ENCODE peak calls at places on chromosomes 13 and 19, in six cellular contexts. J is AG08395; Z is amygdala; V is renal cortical epithelial cell; M is stimulated activated naive CD8-positive, alpha-beta T cell treated with anti-CD3 and anti-CD28 coated beads, Interleukin-15, Interleukin-2, amounts not matched to agents 100 U/mL and 50 U/mL, for 24 hours; F is choroid plexus epithelial cell. S is an unnamed sample.
A peak's percentile ranks its signal among the peaks of the same experiment; 100 is the strongest.

GRCh38 chr19:17997969-17998826 is 9.8 kb upstream of the ARRDC2 start:
- DNase-seq in J (no peak), Z (no peak), V (no peak), M (no peak), F (no peak), S (peak; percentile 41)

GRCh38 chr19:7509625-7510024 is 6.3 kb upstream of the ZNF358 start:
- DNase-seq in J (no peak), Z (no peak), V (no peak), M (no peak), F (no peak), S (no peak)

GRCh38 chr13:96090240-96091101 is 564 bp downstream of the HS6ST3 start:
- DNase-seq in J (peak; percentile 18), Z (no peak), V (no peak), M (peak; percentile 5), F (peak; percentile 13), S (no peak)

GRCh38 chr13:113109151-113110047 is 3.8 kb downstream of the F7 start:
- DNase-seq in J (no peak), Z (no peak), V (no peak), M (no peak), F (no peak), S (no peak)

GRCh38 chr13:94178625-94179244 is 300.7 kb downstream of the DCT start:
- DNase-seq in J (no peak), Z (no peak), V (no peak), M (no peak), F (peak; percentile 67), S (no peak)

GRCh38 chr13:36850790-36851438 is 31.9 kb downstream of the RFXAP start:
- DNase-seq in J (no peak), Z (no peak), V (no peak), M (peak; percentile 15), F (peak; percentile 3), S (peak; percentile 15)

GRCh38 chr19:8145969-8146368 is 3.4 kb downstream of the FBN3 start:
- DNase-seq in J (no peak), Z (no peak), V (no peak), M (no peak), F (no peak), S (no peak)

GRCh38 chr13:91355826-91356710 is 8.6 kb downstream of the MIR17HG start:
- DNase-seq in J (no peak), Z (no peak), V (no peak), M (no peak), F (no peak), S (no peak)

GRCh38 chr13:98710521-98710920 is 42.0 kb downstream of the SLC15A1 start:
- DNase-seq in J (no peak), Z (no peak), V (no peak), M (no peak), F (no peak), S (no peak)

GRCh38 chr13:31880849-31881494 is 141.6 kb downstream of the RXFP2 start:
- DNase-seq in J (no peak), Z (no peak), V (no peak), M (no peak), F (no peak), S (peak; percentile 34)

GRCh38 chr13:43391021-43391420 is 367.6 kb downstream of the DNAJC15 start:
- DNase-seq in J (no peak), Z (no peak), V (no peak), M (no peak), F (no peak), S (no peak)

GRCh38 chr13:20360041-20360491 is 127.9 kb upstream of the GJB6 start:
- DNase-seq in J (no peak), Z (peak; percentile 47), V (peak; percentile 82), M (no peak), F (peak; percentile 63), S (peak; percentile 14)

GRCh38 chr13:100209857-100210580 is 121.1 kb downstream of the PCCA start:
- DNase-seq in J (peak; percentile 62), Z (no peak), V (peak; percentile 68), M (no peak), F (peak; percentile 47), S (peak; percentile 79)

S was measured in LHCN-M2.